ENCODE peak calls at places on chromosomes 13 and 19, in five cellular contexts. Z is upper lobe of left lung, M is fibroblast of lung, V is heart left ventricle, O is thoracic aorta. F is an unnamed sample.

GRCh38 chr13:48318714-48319457 is 15.3 kb downstream of the RB1 start:
- DNase-seq in M (no peak), Z (no peak), O (no peak), V (no peak), F (peak; percentile 19)

GRCh38 chr13:44271031-44271433 is 102.6 kb upstream of the SERP2 start:
- DNase-seq in V (no peak), O (no peak), Z (peak; percentile 48), M (peak; percentile 61), F (no peak)

GRCh38 chr19:17706750-17707181 is 12.5 kb upstream of the MAP1S start:
- DNase-seq in Z (no peak), M (peak; percentile 45), O (no peak), V (no peak), F (no peak)

GRCh38 chr13:111363591-111363990 is 43.1 kb downstream of the TEX29 start:
- DNase-seq in M (no peak), O (no peak), V (no peak), Z (no peak), F (no peak)

GRCh38 chr19:16078759-16079707 is 2.7 kb downstream of the TPM4 start:
- DNase-seq in M (peak; percentile 98), V (peak; percentile 80), O (no peak), Z (peak; percentile 69), F (peak; percentile 67)

GRCh38 chr19:45187421-45188100 is 9.0 kb downstream of the BLOC1S3 start:
- DNase-seq in M (no peak), V (no peak), Z (no peak), O (no peak), F (peak; percentile 25)

GRCh38 chr19:38323276-38323675 is 3.6 kb downstream of the KCNK6 start:
- DNase-seq in V (no peak), M (no peak), Z (no peak), O (no peak), F (no peak)

GRCh38 chr13:108214511-108215383 is 589 bp downstream of the LIG4 start:
- DNase-seq in O (no peak), M (no peak), Z (peak; percentile 32), V (no peak), F (peak; percentile 7)

GRCh38 chr19:6229216-6229913 is 50.4 kb downstream of the MLLT1 start:
- DNase-seq in Z (no peak), O (no peak), V (no peak), M (no peak), F (no peak)

GRCh38 chr19:35856546-35857149 is at the start of gene KIRREL2:
- DNase-seq in M (no peak), V (no peak), O (no peak), Z (no peak), F (peak; percentile 57)

GRCh38 chr13:111270765-111271164 is 49.7 kb upstream of the TEX29 start:
- DNase-seq in O (no peak), V (no peak), M (peak; percentile 59), Z (no peak), F (no peak)

GRCh38 chr13:113786262-113786841 is 27.3 kb downstream of the TMEM255B start:
- DNase-seq in V (no peak), M (peak; percentile 53), Z (no peak), O (no peak), F (no peak)

GRCh38 chr19:3976495-3977241 is 5.8 kb upstream of the DAPK3 start:
- DNase-seq in O (no peak), Z (no peak), M (peak; percentile 31), V (peak; percentile 8), F (no peak)

GRCh38 chr19:39926170-39926755 is 8.2 kb downstream of the FCGBP start:
- DNase-seq in O (no peak), V (no peak), M (no peak), Z (no peak), F (no peak)

GRCh38 chr19:45591004-45591637 is 6.5 kb upstream of the OPA3 start:
- DNase-seq in V (no peak), M (peak; percentile 34), O (no peak), Z (peak; percentile 66), F (peak; percentile 39)

GRCh38 chr13:96011291-96011875 is 41.8 kb downstream of the UGGT2 start:
- DNase-seq in M (peak; percentile 24), O (no peak), V (no peak), Z (no peak), F (no peak)

GRCh38 chr19:6668696-6669095 is 1.3 kb downstream of the TNFSF14 start:
- DNase-seq in O (no peak), Z (no peak), M (no peak), V (no peak), F (no peak)

GRCh38 chr19:7832781-7833180 is 2.8 kb downstream of the EVI5L start:
- DNase-seq in O (no peak), V (no peak), Z (no peak), M (no peak), F (no peak)

GRCh38 chr19:406999-407491 is 1.9 kb downstream of the C2CD4C start:
- DNase-seq in M (no peak), Z (peak; percentile 18), O (no peak), V (no peak), F (no peak)

GRCh38 chr19:1131718-1132552 is 28.1 kb downstream of the GPX4 start:
- DNase-seq in V (peak; percentile 89), O (peak; percentile 91), M (peak; percentile 93), Z (peak; percentile 96), F (peak; percentile 88)

GRCh38 chr13:46101488-46102289 is 3.1 kb downstream of the CPB2 start:
- DNase-seq in V (no peak), Z (no peak), O (no peak), M (no peak), F (no peak)

GRCh38 chr19:12543855-12544254 is 7.4 kb downstream of the ZNF564 start:
- DNase-seq in Z (no peak), V (no peak), M (peak; percentile 37), O (no peak), F (no peak)

GRCh38 chr13:94389544-94390351 is 89.7 kb downstream of the DCT start:
- DNase-seq in Z (no peak), V (no peak), O (no peak), M (no peak), F (no peak)

GRCh38 chr19:51441410-51442390 is 16.6 kb downstream of the SIGLEC8 start:
- DNase-seq in O (no peak), Z (peak; percentile 49), V (no peak), M (no peak), F (peak; percentile 72)

GRCh38 chr13:41296879-41297646 is 14.0 kb upstream of the NAA16 start:
- DNase-seq in V (no peak), M (no peak), Z (no peak), O (no peak), F (no peak)

GRCh38 chr19:29524201-29524911 is 1.4 kb upstream of the VSTM2B start:
- DNase-seq in Z (no peak), O (no peak), V (no peak), M (no peak), F (no peak)

GRCh38 chr13:32851083-32852064 is 164.8 kb upstream of the KL start:
- DNase-seq in O (no peak), M (no peak), V (no peak), Z (no peak), F (no peak)

GRCh38 chr13:29573190-29573589 is 22.3 kb downstream of the SLC7A1 start:
- DNase-seq in M (peak; percentile 49), Z (peak; percentile 36), O (no peak), V (peak; percentile 27), F (no peak)

GRCh38 chr19:51325161-51325979 is 13.9 kb downstream of the IGLON5 start:
- DNase-seq in Z (no peak), V (no peak), O (no peak), M (no peak), F (peak; percentile 39)

GRCh38 chr13:99062593-99062992 is 84.7 kb upstream of the DOCK9 start:
- DNase-seq in V (peak; percentile 71), Z (no peak), O (no peak), M (peak; percentile 78), F (no peak)

DNA sequence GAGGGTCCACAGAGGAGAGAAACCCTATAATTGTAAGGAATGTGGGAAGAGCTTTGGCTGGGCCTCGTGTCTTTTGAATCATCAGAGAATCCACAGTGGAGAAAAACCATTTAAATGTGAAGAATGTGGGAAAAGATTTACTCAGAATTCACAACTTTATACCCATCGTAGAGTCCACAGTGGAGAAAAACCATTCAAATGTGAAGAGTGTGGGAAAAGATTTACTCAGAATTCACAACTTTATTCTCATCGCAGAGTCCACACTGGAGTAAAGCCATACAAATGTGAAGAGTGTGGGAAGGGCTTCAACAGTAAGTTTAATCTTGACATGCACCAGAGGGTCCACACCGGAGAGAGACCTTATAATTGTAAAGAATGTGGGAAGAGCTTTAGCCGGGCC is 9.4 kb upstream of the ZNF234 start:
- DNase-seq in V (no peak), Z (no peak), O (no peak), M (no peak), F (no peak)
- H3K9me3 ChIP-seq in V (peaks cover 47% of the 10 kb centered on the region), Z (peaks cover 81% of the 10 kb centered on the region), O (peaks cover 88% of the 10 kb centered on the region), M (no peaks in the 10 kb centered on the region), F (peaks cover 37% of the 10 kb centered on the region)

GRCh38 chr19:10419646-10420443 is 493 bp upstream of the PDE4A start:
- DNase-seq in M (peak; percentile 82), O (no peak), V (no peak), Z (no peak), F (no peak)
- H3K4me1 ChIP-seq in M (peaks cover 19% of the 10 kb centered on the region), O (peaks cover 9% of the 10 kb centered on the region), V (peaks cover 58% of the 10 kb centered on the region), Z (peaks cover 75% of the 10 kb centered on the region), F (peaks cover 70% of the 10 kb centered on the region)

DNA sequence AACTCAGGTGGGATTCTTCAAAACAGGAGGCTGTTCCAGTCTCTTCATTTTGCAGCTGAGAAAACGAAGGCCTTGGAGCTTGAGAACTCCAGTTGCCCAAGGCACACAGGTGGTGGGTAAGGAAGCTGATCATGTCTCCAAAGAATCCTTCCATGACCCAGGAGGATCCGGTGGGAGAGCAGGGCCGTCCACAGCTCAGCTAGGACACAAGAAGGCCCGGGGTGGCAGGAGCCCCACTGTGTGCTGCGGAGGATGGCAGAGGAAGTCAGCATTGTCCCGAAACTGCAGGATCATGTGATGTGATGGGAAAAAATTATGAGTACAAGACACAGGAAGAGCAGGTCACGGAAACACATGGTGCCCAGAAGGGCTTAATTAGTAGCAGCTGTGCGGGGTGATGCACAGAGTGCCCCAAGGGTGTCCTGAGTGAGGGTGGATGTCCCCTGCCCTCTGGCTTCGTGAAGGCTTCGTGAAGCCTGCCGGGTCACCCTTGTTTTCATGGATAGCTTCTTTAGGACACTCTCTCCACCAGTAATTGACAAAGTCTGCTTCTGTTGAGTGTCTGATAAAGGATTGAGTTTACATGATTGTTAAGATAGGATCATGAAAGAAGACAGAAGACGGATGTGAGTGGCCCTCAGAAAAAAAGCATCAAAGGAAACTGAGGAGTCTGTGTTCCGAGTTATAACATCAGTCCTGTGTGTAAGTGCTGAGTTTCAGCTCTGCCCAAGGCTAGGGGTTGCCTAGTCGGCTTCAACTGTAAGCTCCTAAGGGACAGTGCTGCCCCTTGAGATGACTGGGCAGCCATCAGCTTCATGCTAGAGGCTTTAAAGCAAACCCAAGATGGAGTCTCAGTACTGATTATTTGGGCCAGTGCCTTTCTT is 33.8 kb upstream of the SACS start:
- DNase-seq in Z (no peak), O (no peak), M (no peak), V (peak; percentile 12), F (no peak)
- TF ChIP-seq CTCF in Z (no peak), O (no peak), M (no peak), V (no peak), F (no peak)

GRCh38 chr19:52880895-52881389 is 16.5 kb downstream of the ZNF320 start:
- DNase-seq in O (no peak), Z (no peak), M (no peak), V (no peak), F (no peak)
- H3K9me3 ChIP-seq in O (peaks cover 55% of the 10 kb centered on the region), Z (peaks cover 77% of the 10 kb centered on the region), M (no peaks in the 10 kb centered on the region), V (peaks cover 38% of the 10 kb centered on the region), F (peaks cover 31% of the 10 kb centered on the region)